ENCODE peak calls at places on chromosomes 3 and 15, in seven cellular contexts. G is T47D, M is HepG2, T is SK-N-SH, H is HCT116, V is H1, U is GM12878. Q is an unnamed sample.
A peak's percentile ranks its signal among the peaks of the same experiment; 100 is the strongest.

GRCh38 chr15:82062479-82062878 is 16.7 kb upstream of the MEX3B start:
- DNase-seq in U (no peak), V (no peak), H (no peak), T (no peak), M (no peak), G (no peak), Q (no peak)

GRCh38 chr3:61141184-61141583 is 110.1 kb downstream of the FHIT start:
- DNase-seq in G (no peak), M (no peak), U (no peak), T (no peak), V (peak; percentile 25), H (peak; percentile 7), Q (no peak)

GRCh38 chr3:48919215-48920138 is 835 bp downstream of the ARIH2 start:
- DNase-seq in H (peak; percentile 48), V (no peak), T (peak; percentile 81), M (peak; percentile 74), U (no peak), G (peak; percentile 20), Q (peak; percentile 78)

GRCh38 chr3:149314807-149315578 is 18.4 kb downstream of the TM4SF18 start:
- DNase-seq in U (no peak), M (peak; percentile 71), G (no peak), V (no peak), T (no peak), H (no peak), Q (no peak)

GRCh38 chr15:32898991-32899613 is 181.3 kb downstream of the GREM1 start:
- DNase-seq in H (no peak), G (no peak), T (peak; percentile 10), V (peak; percentile 95), U (no peak), M (no peak), Q (peak; percentile 12)

GRCh38 chr3:196868297-196868661 is 559 bp downstream of the SENP5 start:
- DNase-seq in V (no peak), H (no peak), G (no peak), T (peak; percentile 60), M (peak; percentile 20), U (no peak), Q (peak; percentile 21)

GRCh38 chr3:134611516-134611915 is 39.3 kb downstream of the KY start:
- DNase-seq in U (no peak), H (no peak), G (no peak), M (no peak), V (no peak), T (no peak), Q (no peak)

GRCh38 chr3:67033091-67033490 is 35.0 kb downstream of the KBTBD8 start:
- DNase-seq in U (no peak), V (no peak), G (no peak), M (no peak), T (no peak), H (no peak), Q (no peak)

GRCh38 chr15:78049691-78050440 is 27.6 kb downstream of the TBC1D2B start:
- DNase-seq in G (no peak), U (peak; percentile 68), H (no peak), T (no peak), M (no peak), V (no peak), Q (no peak)
- TF ChIP-seq JUND in G (no peak), U (no peak), H (no peak), T (peak; percentile 66), M (no peak), V (no peak), Q (no peak)

DNA sequence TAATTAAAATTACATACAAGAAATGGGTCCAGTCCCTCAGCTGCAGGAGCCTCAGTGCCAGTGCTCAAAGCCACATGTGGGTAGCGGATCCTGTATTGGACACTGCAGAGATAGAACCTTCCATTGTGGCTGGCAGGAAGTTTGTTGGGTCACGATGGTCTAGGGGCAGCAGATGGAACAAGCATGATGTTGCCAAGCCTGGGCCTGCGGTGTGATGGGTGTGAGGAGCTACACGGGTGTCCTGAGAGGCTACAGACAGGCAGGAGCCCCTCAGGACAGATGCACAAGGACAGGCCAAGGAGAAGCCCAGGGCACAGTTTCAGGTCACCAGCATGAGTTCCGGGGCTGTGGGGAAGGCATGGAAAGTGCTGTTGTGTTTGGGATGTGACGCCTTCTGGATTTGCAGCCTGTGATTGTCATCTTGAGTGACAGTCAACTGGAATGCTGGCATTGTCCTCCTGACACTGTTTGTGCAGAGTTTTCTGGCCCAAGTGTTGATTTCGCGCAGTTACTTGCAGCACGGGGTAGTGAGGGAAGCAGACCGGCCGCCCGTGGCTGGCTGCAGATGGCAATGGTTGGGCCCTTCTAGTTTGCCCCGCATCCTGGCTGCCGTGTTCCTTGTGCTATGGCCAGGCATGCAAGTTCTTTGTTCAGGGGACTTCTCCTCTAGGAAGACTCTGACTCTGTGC is 177.1 kb downstream of the NSMCE3 start:
- DNase-seq in V (no peak), T (no peak), G (no peak), H (no peak), U (no peak), M (no peak), Q (no peak)
- TF ChIP-seq JUND in V (no peak), T (no peak), G (no peak), H (no peak), U (no peak), M (no peak), Q (no peak)

GRCh38 chr3:25587975-25588374 is 76.7 kb downstream of the TOP2B start:
- DNase-seq in U (no peak), V (no peak), T (no peak), G (no peak), H (no peak), M (no peak), Q (no peak)
- TF ChIP-seq JUND in U (no peak), V (no peak), T (no peak), G (no peak), H (no peak), M (no peak), Q (no peak)

GRCh38 chr3:179807588-179807987 is 154.7 kb downstream of the USP13 start:
- DNase-seq in T (no peak), M (no peak), G (no peak), U (no peak), H (no peak), V (no peak), Q (no peak)

GRCh38 chr3:179812096-179812382 is 159.2 kb downstream of the USP13 start:
- DNase-seq in T (no peak), M (no peak), H (no peak), G (no peak), V (no peak), U (no peak), Q (no peak)

GRCh38 chr3:179809639-179810038 is 156.8 kb downstream of the USP13 start:
- DNase-seq in V (no peak), T (no peak), U (no peak), H (no peak), G (no peak), M (no peak), Q (no peak)

GRCh38 chr3:179806177-179806576 is 153.3 kb downstream of the USP13 start:
- DNase-seq in M (no peak), V (no peak), T (no peak), H (no peak), U (no peak), G (no peak), Q (no peak)

DNA sequence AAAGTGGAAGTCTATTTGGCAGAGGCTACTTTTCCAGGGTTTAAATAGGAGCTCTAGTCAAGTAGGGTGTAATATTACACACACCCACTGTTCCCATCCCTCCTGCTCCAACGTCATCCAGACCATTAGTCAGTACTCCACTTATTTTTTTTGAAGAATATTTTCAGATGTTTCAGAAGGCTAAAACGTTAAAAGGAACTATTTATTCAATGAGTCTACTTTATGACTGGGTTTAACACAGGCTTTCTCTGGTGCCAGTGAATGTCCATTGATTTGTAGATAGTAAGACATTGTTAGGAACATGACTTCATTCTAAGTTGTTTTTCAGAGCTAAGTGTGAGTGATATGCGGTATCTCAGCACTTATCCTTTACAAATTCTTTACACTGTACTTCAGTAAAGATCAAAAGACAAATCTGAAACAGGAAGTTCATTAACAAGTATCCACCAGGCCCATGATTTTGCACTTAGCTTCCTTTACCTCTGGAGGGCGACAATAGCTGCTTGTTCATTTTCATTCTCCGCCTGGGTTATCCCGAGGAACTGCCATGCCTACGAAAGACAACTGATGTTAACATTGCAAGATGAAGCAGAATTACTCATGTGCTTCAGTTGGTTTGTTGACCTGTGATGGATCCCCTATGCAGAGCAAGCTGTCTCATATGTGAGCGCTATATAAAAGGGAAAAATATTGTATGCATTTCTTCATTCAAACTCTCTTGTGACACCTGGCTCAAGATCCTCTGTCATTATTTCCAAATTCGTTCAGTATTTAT is 158.7 kb downstream of the USP13 start:
- DNase-seq in V (peak; percentile 21), G (peak; percentile 81), H (peak; percentile 61), T (peak; percentile 73), U (peak; percentile 40), M (peak; percentile 46), Q (peak; percentile 38)
- TF ChIP-seq JUND in V (no peak), G (no peak), H (no peak), T (no peak), U (no peak), M (no peak), Q (no peak)

GRCh38 chr3:4821331-4821730 is 157.9 kb upstream of the BHLHE40 start:
- DNase-seq in H (no peak), M (peak; percentile 2), U (no peak), T (no peak), V (no peak), G (peak; percentile 54), Q (no peak)
- TF ChIP-seq JUND in H (no peak), M (no peak), U (no peak), T (no peak), V (no peak), G (no peak), Q (no peak)

GRCh38 chr3:187999821-188000220 is 154.1 kb upstream of the LPP start:
- DNase-seq in M (no peak), G (no peak), H (no peak), T (no peak), V (no peak), U (no peak), Q (no peak)
- TF ChIP-seq JUND in M (no peak), G (no peak), H (no peak), T (no peak), V (no peak), U (no peak), Q (no peak)

DNA sequence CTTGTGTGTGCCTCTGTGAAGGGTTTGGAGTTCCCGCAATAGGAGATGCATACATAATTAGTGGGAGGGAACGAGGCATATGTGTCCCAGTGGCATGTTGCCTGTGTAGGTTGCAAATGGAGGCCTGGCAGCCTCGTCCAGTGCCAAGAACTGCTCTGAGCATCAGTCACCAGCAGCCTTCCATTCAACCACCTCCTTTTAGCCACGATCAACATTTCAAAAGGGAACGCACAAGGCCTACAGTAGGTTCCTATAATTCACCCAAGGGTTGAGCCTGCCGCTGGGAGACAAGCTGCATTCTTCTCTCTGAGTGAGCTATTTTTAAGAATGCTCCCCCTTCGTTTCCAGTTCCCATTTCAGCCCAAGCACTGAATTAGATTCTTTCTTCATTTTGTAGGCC is 78.8 kb upstream of the CTNNB1 start:
- DNase-seq in V (no peak), U (no peak), G (no peak), M (no peak), H (no peak), T (no peak), Q (no peak)
- TF ChIP-seq JUND in V (no peak), U (no peak), G (no peak), M (no peak), H (no peak), T (no peak), Q (no peak)